ENCODE peak calls at places on chromosomes 6 and 20, in four cellular contexts. One of them, this sample, is unnamed.

GRCh38 chr6:151664390-151664789 is 143.1 kb upstream of the ESR1 start:
- DNase-seq in body of pancreas: no peak
- DNase-seq in adrenal gland: no peak
- DNase-seq in uterus: no peak
- DNase-seq in this sample: no peak

GRCh38 chr6:7647504-7647903 is 57.5 kb downstream of the SNRNP48 start:
- DNase-seq in body of pancreas: no peak
- DNase-seq in adrenal gland: no peak
- DNase-seq in uterus: no peak
- DNase-seq in this sample: no peak

GRCh38 chr20:45629496-45630100 is at the start of gene WFDC10A:
- DNase-seq in adrenal gland: peak; percentile 39
- DNase-seq in body of pancreas: peak; percentile 53
- DNase-seq in uterus: no peak
- DNase-seq in this sample: peak; percentile 49

GRCh38 chr6:157721431-157722229 is 101.4 kb upstream of the SNX9 start:
- DNase-seq in uterus: no peak
- DNase-seq in adrenal gland: no peak
- DNase-seq in body of pancreas: no peak
- DNase-seq in this sample: no peak

GRCh38 chr6:95109212-95109611 is 468.1 kb upstream of the MANEA start:
- DNase-seq in body of pancreas: no peak
- DNase-seq in uterus: no peak
- DNase-seq in adrenal gland: no peak
- DNase-seq in this sample: no peak

GRCh38 chr20:17654649-17655285 is 27.3 kb downstream of the RRBP1 start:
- DNase-seq in body of pancreas: peak; percentile 52
- DNase-seq in adrenal gland: no peak
- DNase-seq in uterus: peak; percentile 66
- DNase-seq in this sample: peak; percentile 60

GRCh38 chr6:7124631-7125030 is 16.9 kb downstream of the RREB1 start:
- DNase-seq in uterus: no peak
- DNase-seq in adrenal gland: no peak
- DNase-seq in body of pancreas: no peak
- DNase-seq in this sample: no peak

GRCh38 chr6:113560908-113561307 is 296.2 kb upstream of the MARCKS start:
- DNase-seq in body of pancreas: no peak
- DNase-seq in adrenal gland: no peak
- DNase-seq in uterus: no peak
- DNase-seq in this sample: no peak

GRCh38 chr6:3343089-3343901 is 84.5 kb downstream of the PSMG4 start:
- DNase-seq in uterus: no peak
- DNase-seq in adrenal gland: no peak
- DNase-seq in body of pancreas: no peak
- DNase-seq in this sample: no peak

GRCh38 chr6:135869857-135870256 is 18.4 kb downstream of the PDE7B start:
- DNase-seq in adrenal gland: no peak
- DNase-seq in body of pancreas: no peak
- DNase-seq in uterus: no peak
- DNase-seq in this sample: no peak

GRCh38 chr20:38357653-38358207 is 11.4 kb downstream of the LBP start:
- DNase-seq in uterus: no peak
- DNase-seq in body of pancreas: no peak
- DNase-seq in adrenal gland: peak; percentile 38
- DNase-seq in this sample: no peak

GRCh38 chr6:7169296-7169721 is 61.5 kb downstream of the RREB1 start:
- DNase-seq in body of pancreas: peak; percentile 49
- DNase-seq in uterus: peak; percentile 54
- DNase-seq in adrenal gland: peak; percentile 60
- DNase-seq in this sample: no peak

GRCh38 chr6:135159531-135159930 is 21.6 kb upstream of the MYB start:
- DNase-seq in body of pancreas: no peak
- DNase-seq in uterus: no peak
- DNase-seq in adrenal gland: peak; percentile 34
- DNase-seq in this sample: no peak

GRCh38 chr6:43489277-43490072 is 12.1 kb downstream of the TJAP1 start:
- DNase-seq in body of pancreas: no peak
- DNase-seq in uterus: no peak
- DNase-seq in adrenal gland: no peak
- DNase-seq in this sample: peak; percentile 76

GRCh38 chr6:9621276-9621675 is 793.6 kb downstream of the TFAP2A start:
- DNase-seq in uterus: no peak
- DNase-seq in adrenal gland: no peak
- DNase-seq in body of pancreas: no peak
- DNase-seq in this sample: no peak

GRCh38 chr20:45842169-45842812 is 8.7 kb downstream of the SNX21 start:
- DNase-seq in uterus: peak; percentile 76
- DNase-seq in body of pancreas: no peak
- DNase-seq in adrenal gland: peak; percentile 57
- DNase-seq in this sample: peak; percentile 56

GRCh38 chr6:48747471-48747870 is 636.5 kb upstream of the PTCHD4 start:
- DNase-seq in uterus: no peak
- DNase-seq in adrenal gland: no peak
- DNase-seq in body of pancreas: no peak
- DNase-seq in this sample: no peak

GRCh38 chr6:84825461-84825860 is 61.1 kb upstream of the TBX18 start:
- DNase-seq in body of pancreas: no peak
- DNase-seq in uterus: no peak
- DNase-seq in adrenal gland: no peak
- DNase-seq in this sample: no peak

GRCh38 chr6:109790131-109790530 is 99.0 kb downstream of the FIG4 start:
- DNase-seq in body of pancreas: no peak
- DNase-seq in adrenal gland: no peak
- DNase-seq in uterus: no peak
- DNase-seq in this sample: no peak

GRCh38 chr6:44527961-44528644 is 140.6 kb downstream of the CDC5L start:
- DNase-seq in adrenal gland: no peak
- DNase-seq in uterus: no peak
- DNase-seq in body of pancreas: no peak
- DNase-seq in this sample: no peak

GRCh38 chr20:16801919-16802651 is 53.9 kb downstream of the OTOR start:
- DNase-seq in adrenal gland: peak; percentile 60
- DNase-seq in uterus: peak; percentile 20
- DNase-seq in body of pancreas: peak; percentile 84
- DNase-seq in this sample: peak; percentile 91

GRCh38 chr6:36612101-36612625 is 18.0 kb downstream of the SRSF3 start:
- DNase-seq in adrenal gland: no peak
- DNase-seq in body of pancreas: no peak
- DNase-seq in uterus: no peak
- DNase-seq in this sample: no peak

GRCh38 chr6:26172496-26172958 is 85.3 kb downstream of the HFE start:
- DNase-seq in adrenal gland: peak; percentile 49
- DNase-seq in body of pancreas: peak; percentile 47
- DNase-seq in uterus: no peak
- DNase-seq in this sample: peak; percentile 58

GRCh38 chr6:26175428-26176181 is 88.4 kb downstream of the HFE start:
- DNase-seq in adrenal gland: no peak
- DNase-seq in uterus: no peak
- DNase-seq in body of pancreas: peak; percentile 25
- DNase-seq in this sample: no peak

GRCh38 chr6:26170951-26171841 is 84.0 kb downstream of the HFE start:
- DNase-seq in adrenal gland: no peak
- DNase-seq in body of pancreas: no peak
- DNase-seq in uterus: no peak
- DNase-seq in this sample: no peak

GRCh38 chr6:26175033-26175427 is 87.8 kb downstream of the HFE start:
- DNase-seq in adrenal gland: no peak
- DNase-seq in uterus: no peak
- DNase-seq in body of pancreas: no peak
- DNase-seq in this sample: no peak

DNA sequence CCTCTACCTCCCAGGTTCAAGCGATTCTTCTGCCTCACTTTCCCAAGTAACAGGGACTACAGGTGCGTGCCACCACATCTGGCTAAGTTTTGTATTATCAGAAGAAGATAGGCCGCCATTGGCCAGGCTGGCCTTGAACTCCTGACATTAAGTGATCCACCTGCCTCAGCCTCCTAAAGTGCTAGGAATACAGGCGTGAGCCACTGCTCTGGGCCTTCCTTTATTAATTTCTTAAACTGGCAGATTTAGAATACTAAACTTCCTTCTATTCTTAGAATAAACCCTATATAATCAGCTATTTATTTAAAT is 86.6 kb downstream of the HFE start:
- DNase-seq in body of pancreas: no peak
- DNase-seq in adrenal gland: no peak
- DNase-seq in uterus: no peak
- DNase-seq in this sample: no peak
- H3K4me3 ChIP-seq in body of pancreas: no peak overlapping the region
- H3K4me3 ChIP-seq in adrenal gland: no peak overlapping the region
- H3K4me3 ChIP-seq in uterus: no peak overlapping the region
- H3K4me3 ChIP-seq in this sample: no peak overlapping the region

GRCh38 chr20:43140719-43141118 is 49.0 kb downstream of the PTPRT start:
- DNase-seq in body of pancreas: no peak
- DNase-seq in uterus: no peak
- DNase-seq in adrenal gland: no peak
- DNase-seq in this sample: no peak
- TF ChIP-seq POLR2A in body of pancreas: no peak
- TF ChIP-seq POLR2A in uterus: no peak
- TF ChIP-seq POLR2A in adrenal gland: no peak
- TF ChIP-seq POLR2A in this sample: no peak

GRCh38 chr6:27810768-27811298 is 101.4 kb downstream of the OR2B2 start:
- DNase-seq in uterus: no peak
- DNase-seq in body of pancreas: no peak
- DNase-seq in adrenal gland: no peak
- DNase-seq in this sample: no peak

GRCh38 chr6:27812078-27812804 is 100.0 kb downstream of the OR2B2 start:
- DNase-seq in uterus: no peak
- DNase-seq in adrenal gland: no peak
- DNase-seq in body of pancreas: no peak
- DNase-seq in this sample: no peak

GRCh38 chr6:27809939-27810767 is 102.0 kb downstream of the OR2B2 start:
- DNase-seq in adrenal gland: peak; percentile 77
- DNase-seq in body of pancreas: peak; percentile 57
- DNase-seq in uterus: peak; percentile 84
- DNase-seq in this sample: peak; percentile 92

GRCh38 chr6:27811383-27811782 is 100.8 kb downstream of the OR2B2 start:
- DNase-seq in body of pancreas: no peak
- DNase-seq in uterus: no peak
- DNase-seq in adrenal gland: no peak
- DNase-seq in this sample: no peak

DNA sequence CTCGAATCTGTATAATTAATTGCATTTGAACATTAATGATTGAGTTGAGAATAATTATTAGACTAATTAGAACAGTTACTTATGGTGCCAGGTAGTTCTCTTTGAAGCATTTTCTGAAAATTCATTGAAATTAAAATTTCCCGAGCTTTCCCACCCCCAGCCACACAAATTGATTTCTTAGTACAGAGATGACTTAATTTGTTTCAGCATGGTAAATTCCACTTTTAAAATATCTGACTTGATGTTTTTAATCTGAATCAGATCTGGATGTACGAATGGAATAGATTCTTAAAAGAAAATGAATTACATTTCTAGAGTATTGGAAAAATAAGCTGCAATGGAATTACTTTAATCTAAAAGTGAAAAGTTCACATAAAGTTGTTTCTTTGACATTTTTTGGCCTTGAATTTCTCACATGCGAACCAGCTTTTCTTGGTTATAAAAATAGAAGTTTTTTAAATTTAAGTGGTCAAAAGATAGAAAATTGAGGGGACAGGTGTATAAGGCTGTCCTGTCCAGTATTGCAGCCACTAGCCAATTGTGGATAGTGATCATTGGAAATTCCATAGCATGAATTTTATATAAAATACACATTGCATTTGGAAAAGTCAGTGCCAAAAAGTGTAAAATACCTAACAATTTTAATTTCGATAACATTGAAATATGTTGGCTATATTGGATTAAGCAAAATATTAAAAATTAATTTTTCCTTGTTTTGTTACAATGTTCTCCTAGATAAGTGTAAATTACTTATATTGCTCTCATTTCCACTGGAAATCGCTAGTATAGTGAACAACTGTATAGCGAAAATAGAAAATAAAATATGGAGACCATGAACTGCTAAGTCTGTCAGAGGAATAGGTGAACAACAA is 102.9 kb downstream of the OR2B2 start:
- DNase-seq in uterus: no peak
- DNase-seq in adrenal gland: no peak
- DNase-seq in body of pancreas: no peak
- DNase-seq in this sample: no peak
- H3K27ac ChIP-seq in uterus: peak overlapping the region; percentile 90
- H3K27ac ChIP-seq in adrenal gland: peak overlapping the region; percentile 92
- H3K27ac ChIP-seq in body of pancreas: peak overlapping the region; percentile 76
- H3K27ac ChIP-seq in this sample: peak overlapping the region; percentile 92

DNA sequence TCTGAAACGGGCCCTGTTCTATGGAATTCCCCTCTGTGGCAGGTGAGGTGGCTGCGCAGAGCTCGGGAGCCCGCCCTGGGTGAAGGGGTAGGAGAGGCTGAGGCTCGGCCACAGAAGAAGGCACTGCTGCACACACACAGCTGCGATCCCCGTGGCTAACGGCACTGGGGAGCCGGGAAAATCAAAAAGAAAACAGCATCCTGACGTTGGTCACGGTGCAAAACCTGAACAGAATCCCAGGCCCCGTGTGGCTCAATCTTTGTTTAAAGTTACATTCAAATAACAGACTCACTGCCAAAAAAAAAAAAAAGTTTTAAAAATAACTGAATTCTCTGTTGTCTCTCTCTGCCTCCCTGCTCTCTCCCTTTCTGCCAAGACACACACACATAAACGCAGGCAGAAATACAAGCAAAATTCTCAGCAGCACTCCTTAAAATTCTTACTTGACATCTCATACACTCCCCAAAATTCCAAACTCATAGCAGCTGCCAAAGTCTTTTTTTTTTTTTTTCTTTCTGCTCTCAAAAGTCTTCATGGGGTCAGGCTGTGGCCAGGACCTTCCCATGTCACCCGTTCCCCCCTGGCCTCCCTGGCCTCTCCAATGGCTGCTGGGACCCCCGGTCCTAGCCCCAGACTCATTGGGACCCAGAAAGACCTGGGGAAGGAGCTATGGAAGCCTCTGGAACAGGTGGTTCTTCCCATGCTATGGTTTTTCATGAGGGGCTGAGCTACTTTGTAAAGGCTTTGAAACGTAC is 248.8 kb downstream of the TTLL2 start:
- DNase-seq in body of pancreas: no peak
- DNase-seq in adrenal gland: no peak
- DNase-seq in uterus: peak; percentile 69
- DNase-seq in this sample: peak; percentile 52
- H3K4me3 ChIP-seq in body of pancreas: no peak overlapping the region
- H3K4me3 ChIP-seq in adrenal gland: no peak overlapping the region
- H3K4me3 ChIP-seq in uterus: peak overlapping the region; percentile 11
- H3K4me3 ChIP-seq in this sample: no peak overlapping the region